ENCODE peak calls at places on chromosomes 6 and 20, in ten cellular contexts. W is B cell, R is hypothalamus, M is GDM1, C is EH, P is RWPE1, V is NCI-H1417, T is KG1, B is tibial artery, Q is NCI-H1105. N is an unnamed sample.

GRCh38 chr6:24387818-24388217 is 14.9 kb upstream of the MRS2 start:
- DNase-seq in M (no peak), T (no peak), Q (no peak), R (no peak), C (no peak), W (no peak), P (no peak), V (no peak), B (no peak), N (no peak)

GRCh38 chr6:106141441-106142237 is 55.5 kb downstream of the PRDM1 start:
- DNase-seq in R (no peak), Q (no peak), B (no peak), V (no peak), M (no peak), T (no peak), W (no peak), P (no peak), C (no peak), N (no peak)

GRCh38 chr20:57215426-57215825 is 51.0 kb downstream of the BMP7 start:
- DNase-seq in R (no peak), C (no peak), B (no peak), V (no peak), T (no peak), W (no peak), Q (no peak), M (no peak), P (no peak), N (no peak)

GRCh38 chr6:30914854-30915590 is 984 bp downstream of the VARS2 start:
- DNase-seq in M (no peak), T (peak; percentile 46), B (no peak), R (peak; percentile 10), Q (no peak), C (no peak), P (no peak), V (no peak), W (no peak), N (peak; percentile 8)

GRCh38 chr6:169849396-169849795 is 98.0 kb downstream of the ERMARD start:
- DNase-seq in C (no peak), V (no peak), M (no peak), W (no peak), B (no peak), P (no peak), Q (no peak), R (no peak), T (no peak), N (no peak)

GRCh38 chr6:163761491-163761890 is 347.0 kb downstream of the QKI start:
- DNase-seq in P (no peak), T (no peak), R (no peak), M (no peak), B (no peak), C (peak; percentile 49), Q (no peak), W (no peak), V (no peak), N (no peak)

GRCh38 chr6:36436466-36436865 is 6.2 kb downstream of the PXT1 start:
- DNase-seq in M (no peak), B (no peak), V (no peak), C (peak; percentile 93), W (no peak), R (no peak), P (no peak), T (no peak), Q (no peak), N (no peak)

GRCh38 chr6:87742106-87742505 is 40.1 kb upstream of the AKIRIN2 start:
- DNase-seq in C (no peak), V (no peak), W (peak; percentile 77), B (no peak), T (no peak), R (no peak), Q (no peak), P (no peak), M (no peak), N (no peak)

GRCh38 chr6:147586044-147586443 is 77.6 kb downstream of the SAMD5 start:
- DNase-seq in W (no peak), P (no peak), R (no peak), B (peak; percentile 75), V (no peak), Q (peak; percentile 26), T (no peak), C (peak; percentile 54), M (no peak), N (no peak)

GRCh38 chr20:33460711-33461110 is 17.1 kb upstream of the SNTA1 start:
- DNase-seq in Q (no peak), C (no peak), P (no peak), W (no peak), T (no peak), R (no peak), V (no peak), B (no peak), M (no peak), N (no peak)

GRCh38 chr6:44898296-44898930 is 429.7 kb upstream of the RUNX2 start:
- DNase-seq in Q (no peak), R (no peak), C (peak; percentile 74), M (no peak), V (no peak), W (no peak), T (no peak), B (no peak), P (no peak), N (no peak)

GRCh38 chr6:165184192-165184979 is 125.0 kb downstream of the C6orf118 start:
- DNase-seq in W (no peak), P (no peak), C (no peak), B (no peak), V (no peak), M (no peak), T (no peak), R (no peak), Q (no peak), N (peak; percentile 52)

GRCh38 chr6:166957087-166957804 is 896 bp upstream of the RNASET2 start:
- DNase-seq in V (peak; percentile 84), T (no peak), C (peak; percentile 27), Q (peak; percentile 61), R (no peak), B (peak; percentile 77), M (no peak), P (peak; percentile 4), W (no peak), N (no peak)

GRCh38 chr20:13336308-13337089 is 115.4 kb downstream of the ISM1 start:
- DNase-seq in M (no peak), C (peak; percentile 93), P (peak; percentile 62), T (no peak), R (no peak), V (no peak), Q (no peak), B (no peak), W (no peak), N (no peak)

GRCh38 chr6:164097557-164098398 is 683.3 kb downstream of the QKI start:
- DNase-seq in R (no peak), W (no peak), Q (no peak), M (peak; percentile 26), T (peak; percentile 15), C (no peak), B (no peak), V (no peak), P (peak; percentile 37), N (peak; percentile 18)

GRCh38 chr20:33765592-33765991 is 33.8 kb downstream of the ZNF341 start:
- DNase-seq in M (no peak), C (no peak), R (no peak), W (no peak), Q (no peak), T (no peak), P (no peak), V (no peak), B (no peak), N (no peak)

GRCh38 chr20:20237093-20237959 is 130.6 kb upstream of the INSM1 start:
- DNase-seq in B (no peak), R (no peak), W (no peak), C (peak; percentile 40), V (peak; percentile 26), M (peak; percentile 26), T (no peak), Q (peak; percentile 37), P (peak; percentile 69), N (peak; percentile 36)

GRCh38 chr6:149235130-149235561 is 82.4 kb upstream of the TAB2 start:
- DNase-seq in B (no peak), T (peak; percentile 50), C (peak; percentile 88), R (no peak), Q (peak; percentile 61), P (peak; percentile 45), W (peak; percentile 64), V (peak; percentile 22), M (peak; percentile 90), N (no peak)

GRCh38 chr20:219290-220115 is 7.6 kb upstream of the DEFB129 start:
- DNase-seq in P (peak; percentile 56), C (peak; percentile 14), W (no peak), B (no peak), T (no peak), V (peak; percentile 11), M (peak; percentile 13), Q (peak; percentile 15), R (no peak), N (peak; percentile 19)

GRCh38 chr6:94121094-94121493 is 701.7 kb upstream of the EPHA7 start:
- DNase-seq in W (no peak), V (no peak), T (no peak), C (no peak), Q (no peak), M (no peak), R (no peak), B (no peak), P (no peak), N (no peak)

GRCh38 chr6:125867483-125867935 is 76.7 kb downstream of the NCOA7 start:
- DNase-seq in Q (peak; percentile 68), T (no peak), R (no peak), P (peak; percentile 91), W (no peak), B (no peak), V (peak; percentile 4), M (no peak), C (peak; percentile 70), N (peak; percentile 60)

GRCh38 chr6:117504478-117505144 is 22.1 kb downstream of the DCBLD1 start:
- DNase-seq in T (no peak), Q (no peak), B (no peak), C (no peak), W (no peak), P (no peak), V (no peak), R (no peak), M (no peak), N (no peak)

GRCh38 chr20:37336369-37337207 is 9.4 kb upstream of the SRC start:
- DNase-seq in B (no peak), W (peak; percentile 78), P (no peak), Q (no peak), M (peak; percentile 93), C (peak; percentile 77), R (no peak), V (no peak), T (peak; percentile 64), N (peak; percentile 64)

GRCh38 chr6:20427856-20428255 is 26.2 kb downstream of the E2F3 start:
- DNase-seq in T (no peak), P (no peak), M (no peak), W (peak; percentile 42), C (no peak), B (no peak), Q (no peak), R (no peak), V (no peak), N (no peak)

GRCh38 chr6:5302995-5303622 is 41.8 kb downstream of the FARS2 start:
- DNase-seq in W (peak; percentile 62), Q (no peak), M (peak; percentile 8), B (no peak), R (no peak), P (peak; percentile 77), C (peak; percentile 36), T (no peak), V (no peak), N (no peak)

GRCh38 chr20:48295445-48295903 is 510.2 kb upstream of the SULF2 start:
- DNase-seq in Q (no peak), T (no peak), M (no peak), P (peak; percentile 97), C (peak; percentile 98), B (no peak), V (no peak), R (no peak), W (no peak), N (no peak)

GRCh38 chr20:41428285-41428684 is 61.7 kb upstream of the EMILIN3 start:
- DNase-seq in W (no peak), T (no peak), V (no peak), M (no peak), B (no peak), R (no peak), C (peak; percentile 78), P (peak; percentile 88), Q (no peak), N (no peak)

GRCh38 chr20:31894980-31895675 is 24.7 kb downstream of the TTLL9 start:
- DNase-seq in M (no peak), P (peak; percentile 72), B (peak; percentile 83), C (peak; percentile 61), R (no peak), W (peak; percentile 80), Q (no peak), T (no peak), V (no peak), N (peak; percentile 55)

N was measured in HL-60.